ENCODE peak calls at places on chromosomes 6 and 20, in eight cellular contexts. M is brain microvascular endothelial cell, Y is tibial artery, Z is AG04450, N is upper lobe of right lung, K is fibroblast of mammary gland, D is upper lobe of left lung, H is neural progenitor cell. A is an unnamed sample.
A peak's percentile ranks its signal among the peaks of the same experiment; 100 is the strongest.

GRCh38 chr6:20096506-20096905 is 115.8 kb downstream of the MBOAT1 start:
- DNase-seq in Z (no peak), H (no peak), Y (no peak), M (no peak), K (no peak), D (no peak), N (no peak), A (no peak)

GRCh38 chr6:170516783-170517616 is 36.1 kb downstream of the PSMB1 start:
- DNase-seq in M (peak; percentile 71), D (peak; percentile 54), Y (no peak), Z (peak; percentile 52), H (peak; percentile 87), K (peak; percentile 79), N (no peak), A (no peak)

GRCh38 chr6:875012-875411 is 182.1 kb upstream of the EXOC2 start:
- DNase-seq in Z (no peak), H (no peak), D (no peak), Y (no peak), M (no peak), K (no peak), N (no peak), A (no peak)

GRCh38 chr6:124495316-124496176 is 466.7 kb upstream of the RNF217 start:
- DNase-seq in H (no peak), Z (no peak), N (no peak), K (no peak), M (no peak), Y (no peak), D (no peak), A (no peak)

GRCh38 chr6:106473807-106474206 is 113.3 kb downstream of the CRYBG1 start:
- DNase-seq in N (no peak), D (no peak), Z (peak; percentile 34), M (no peak), Y (no peak), H (no peak), K (peak; percentile 90), A (no peak)

GRCh38 chr20:62596486-62596885 is 45.8 kb upstream of the SLCO4A1 start:
- DNase-seq in D (no peak), N (no peak), K (no peak), Y (no peak), M (no peak), H (no peak), Z (no peak), A (no peak)

GRCh38 chr6:143361536-143362191 is 88.8 kb downstream of the ADAT2 start:
- DNase-seq in Y (peak; percentile 76), K (no peak), N (no peak), M (no peak), Z (no peak), H (no peak), D (no peak), A (no peak)

GRCh38 chr20:13243826-13244376 is 22.8 kb downstream of the ISM1 start:
- DNase-seq in H (no peak), N (no peak), Z (no peak), M (peak; percentile 16), D (no peak), K (peak; percentile 38), Y (no peak), A (no peak)

GRCh38 chr6:158906926-158907325 is 87.8 kb upstream of the EZR start:
- DNase-seq in N (no peak), Y (no peak), K (no peak), D (no peak), Z (no peak), M (no peak), H (no peak), A (no peak)

GRCh38 chr20:44730441-44730840 is 15.2 kb upstream of the KCNK15 start:
- DNase-seq in M (peak; percentile 73), H (no peak), Z (no peak), D (no peak), N (no peak), Y (no peak), K (peak; percentile 91), A (no peak)

GRCh38 chr20:40468759-40469158 is 220.3 kb downstream of the MAFB start:
- DNase-seq in H (no peak), N (no peak), Z (no peak), K (no peak), D (no peak), M (no peak), Y (no peak), A (no peak)

GRCh38 chr6:90328004-90328403 is 31.4 kb upstream of the BACH2 start:
- DNase-seq in K (peak; percentile 80), Z (no peak), D (no peak), N (no peak), H (no peak), Y (no peak), M (no peak), A (no peak)

GRCh38 chr6:12008366-12009179 is 3.5 kb upstream of the HIVEP1 start:
- DNase-seq in M (peak; percentile 63), D (peak; percentile 90), Y (peak; percentile 89), H (peak; percentile 86), K (peak; percentile 38), N (peak; percentile 95), Z (no peak), A (peak; percentile 88)

GRCh38 chr6:130223508-130223907 is 757 bp upstream of the SAMD3 start:
- DNase-seq in N (no peak), H (no peak), Y (no peak), Z (no peak), D (peak; percentile 27), K (peak; percentile 18), M (no peak), A (no peak)

GRCh38 chr6:41636803-41637178 is 1.5 kb upstream of the MDFI start:
- DNase-seq in N (peak; percentile 84), H (peak; percentile 37), M (no peak), Y (no peak), D (peak; percentile 65), Z (no peak), K (no peak), A (no peak)

GRCh38 chr20:58447733-58448391 is 58.8 kb downstream of the VAPB start:
- DNase-seq in M (peak; percentile 56), Y (no peak), N (no peak), H (peak; percentile 75), Z (peak; percentile 20), D (peak; percentile 51), K (peak; percentile 62), A (no peak)

GRCh38 chr6:29696147-29697129 is 15.5 kb upstream of the ZFP57 start:
- DNase-seq in Y (no peak), Z (no peak), N (no peak), K (peak; percentile 24), D (no peak), H (peak; percentile 49), M (peak; percentile 19), A (no peak)

GRCh38 chr20:62808211-62808865 is 3.7 kb downstream of the OGFR start:
- DNase-seq in M (peak; percentile 35), D (peak; percentile 74), N (peak; percentile 84), K (peak; percentile 54), Z (no peak), H (peak; percentile 82), Y (peak; percentile 81), A (no peak)

GRCh38 chr6:111711476-111711875 is 105.8 kb upstream of the TRAF3IP2 start:
- DNase-seq in H (peak; percentile 18), N (no peak), M (no peak), Y (no peak), Z (no peak), D (no peak), K (no peak), A (no peak)

GRCh38 chr6:107736713-107737396 is 87.3 kb downstream of the SCML4 start:
- DNase-seq in H (no peak), D (no peak), Z (no peak), K (no peak), Y (no peak), N (no peak), M (no peak), A (no peak)

GRCh38 chr6:22794844-22795243 is 225.5 kb downstream of the HDGFL1 start:
- DNase-seq in Z (no peak), K (no peak), Y (no peak), H (no peak), M (no peak), D (no peak), N (no peak), A (no peak)
- H3K4me3 ChIP-seq in Z (no peak overlapping the region), K (no peak overlapping the region), Y (no peak overlapping the region), H (no peak overlapping the region), M (no peak overlapping the region), D (no peak overlapping the region), N (no peak overlapping the region), A (no peak overlapping the region)

DNA sequence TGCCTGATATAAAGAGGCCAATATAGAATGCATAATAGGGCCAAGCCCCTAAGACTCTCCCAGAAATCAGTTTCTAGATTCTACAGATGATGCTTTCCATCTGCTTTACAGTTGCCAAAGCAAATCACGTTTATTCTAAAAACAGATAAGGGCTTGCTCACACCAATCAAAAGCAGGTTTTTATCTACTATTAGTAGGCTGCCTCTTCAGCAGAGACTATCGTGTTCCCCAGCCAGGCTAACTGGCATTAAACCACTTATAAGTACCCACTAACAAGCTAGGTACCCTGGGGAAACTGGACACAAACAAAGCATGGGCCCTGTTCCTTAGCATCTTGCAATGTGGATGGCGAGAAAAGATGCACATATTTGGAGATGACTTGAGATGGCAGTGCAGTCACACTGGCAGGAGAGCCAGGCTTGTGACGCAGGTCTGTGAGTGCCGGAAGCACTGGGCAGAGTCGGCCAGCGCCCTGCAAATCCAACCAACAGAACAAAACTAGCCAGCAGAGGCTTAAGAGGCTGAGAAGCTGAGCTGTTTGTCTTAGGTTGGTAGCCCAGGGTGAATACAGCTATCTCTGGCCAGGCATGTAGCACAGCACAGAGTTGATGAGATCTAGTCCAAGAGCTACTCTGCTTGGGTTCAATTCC is 73.4 kb downstream of the GFOD1 start:
- DNase-seq in Y (peak; percentile 96), M (no peak), H (peak; percentile 29), N (no peak), D (peak; percentile 19), Z (no peak), K (no peak), A (peak; percentile 92)
- TF ChIP-seq CTCF in Y (peak; percentile 29), M (no peak), H (no peak), N (no peak), D (no peak), Z (no peak), K (no peak), A (no peak)

GRCh38 chr6:43180985-43181384 is 1.0 kb upstream of the CUL9 start:
- DNase-seq in Z (no peak), K (peak; percentile 14), N (no peak), M (no peak), H (no peak), Y (no peak), D (no peak), A (no peak)
- H3K4me3 ChIP-seq in Z (no peak overlapping the region), K (no peak overlapping the region), N (no peak overlapping the region), M (no peak overlapping the region), H (no peak overlapping the region), Y (no peak overlapping the region), D (no peak overlapping the region), A (no peak overlapping the region)

GRCh38 chr6:137763861-137764260 is 103.2 kb upstream of the TNFAIP3 start:
- DNase-seq in K (no peak), H (no peak), Y (no peak), Z (no peak), N (no peak), M (no peak), D (no peak), A (no peak)
- TF ChIP-seq CTCF in K (no peak), H (no peak), Y (no peak), Z (no peak), N (no peak), M (no peak), D (no peak), A (no peak)

A was measured in coronary artery.